ENCODE peak calls at places on chromosomes 4 and X, in ten cellular contexts. K is dorsolateral prefrontal cortex, P is endodermal cell, W is HCEC 1CT, A is activated T-helper 1 cell treated with Interleukin-2 at 50 U/mL for 16 hours, E is AG08396, O is HEK293T, G is psoas muscle, C is thoracic aorta, U is lung microvascular endothelial cell. J is an unnamed sample.

GRCh38 chr4:5940470-5941203 is 47.8 kb upstream of the CRMP1 start:
- DNase-seq in W (no peak), O (peak), P (peak), E (no peak), C (no peak), U (peak), A (no peak), K (no peak), G (no peak), J (no peak)

GRCh38 chr4:48620861-48621260 is 130.8 kb downstream of the ZAR1 start:
- DNase-seq in W (no peak), E (no peak), U (no peak), C (no peak), G (no peak), K (no peak), P (no peak), A (no peak), O (no peak), J (no peak)

GRCh38 chr4:112060212-112060611 is 85.0 kb upstream of the FAM241A start:
- DNase-seq in E (no peak), C (no peak), G (no peak), A (no peak), W (peak), P (peak), K (no peak), O (peak), U (peak), J (no peak)

GRCh38 chr4:56668267-56668666 is 12.8 kb downstream of the HOPX start:
- DNase-seq in K (no peak), P (peak), W (no peak), G (no peak), E (no peak), O (no peak), C (no peak), U (peak), A (no peak), J (no peak)

GRCh38 chr4:85409251-85409650 is 65.7 kb upstream of the ARHGAP24 start:
- DNase-seq in W (no peak), G (no peak), C (no peak), U (peak), O (no peak), A (no peak), P (no peak), E (no peak), K (no peak), J (no peak)

GRCh38 chr4:80184791-80185756 is 12.2 kb upstream of the PRDM8 start:
- DNase-seq in C (no peak), O (no peak), K (peak), U (no peak), E (no peak), A (no peak), W (peak), G (no peak), P (peak), J (no peak)

GRCh38 chr4:1370321-1371124 is 23.5 kb downstream of the UVSSA start:
- DNase-seq in K (no peak), O (no peak), P (peak), A (no peak), U (no peak), G (no peak), W (no peak), C (no peak), E (no peak), J (no peak)

GRCh38 chrX:139023531-139023930 is 312.0 kb upstream of the FGF13 start:
- DNase-seq in O (no peak), C (no peak), W (no peak), G (no peak), A (no peak), P (no peak), U (no peak), E (no peak), K (no peak), J (no peak)

GRCh38 chrX:8801041-8801599 is at the start of gene FAM9A:
- DNase-seq in W (no peak), O (no peak), A (no peak), K (no peak), U (no peak), E (no peak), C (no peak), P (no peak), G (no peak), J (no peak)

GRCh38 chr4:37715889-37716402 is 29.8 kb upstream of the RELL1 start:
- DNase-seq in W (peak), C (no peak), P (no peak), G (no peak), A (no peak), K (no peak), E (no peak), U (peak), O (no peak), J (no peak)

J was measured in occipital lobe.